ENCODE peak calls at places on chromosomes 11 and 22, in eight cellular contexts. One of them, this sample, is unnamed.

GRCh38 chr11:72352859-72353551 is 81.3 kb downstream of the CLPB start:
- DNase-seq in Kasumi-1: peak; percentile 18
- DNase-seq in NCI-H748 treated with DMSO at 0.1 percent for 48 hours: no peak
- DNase-seq in 8988T: no peak
- DNase-seq in stimulated activated CD4-positive, alpha-beta T cell treated with anti-CD3 and anti-CD28 coated beads, Interleukin-1b, Interleukin-23, amount 100 ng/mL, for 1 hour: no peak
- DNase-seq in tibial artery: no peak
- DNase-seq in activated T-helper 1 cell treated with Interleukin-2 at 50 U/mL for 16 hours: no peak
- DNase-seq in EH: peak; percentile 91
- DNase-seq in this sample: no peak

GRCh38 chr22:45127866-45128265 is 35.9 kb upstream of the NUP50 start:
- DNase-seq in activated T-helper 1 cell treated with Interleukin-2 at 50 U/mL for 16 hours: no peak
- DNase-seq in 8988T: no peak
- DNase-seq in Kasumi-1: no peak
- DNase-seq in EH: peak; percentile 92
- DNase-seq in stimulated activated CD4-positive, alpha-beta T cell treated with anti-CD3 and anti-CD28 coated beads, Interleukin-1b, Interleukin-23, amount 100 ng/mL, for 1 hour: no peak
- DNase-seq in tibial artery: no peak
- DNase-seq in NCI-H748 treated with DMSO at 0.1 percent for 48 hours: no peak
- DNase-seq in this sample: no peak

GRCh38 chr11:117437791-117438130 is 110.1 kb downstream of the CEP164 start:
- DNase-seq in Kasumi-1: no peak
- DNase-seq in EH: no peak
- DNase-seq in activated T-helper 1 cell treated with Interleukin-2 at 50 U/mL for 16 hours: no peak
- DNase-seq in 8988T: no peak
- DNase-seq in tibial artery: no peak
- DNase-seq in NCI-H748 treated with DMSO at 0.1 percent for 48 hours: no peak
- DNase-seq in stimulated activated CD4-positive, alpha-beta T cell treated with anti-CD3 and anti-CD28 coated beads, Interleukin-1b, Interleukin-23, amount 100 ng/mL, for 1 hour: no peak
- DNase-seq in this sample: no peak

GRCh38 chr11:3808846-3809623 is 675 bp downstream of the PGAP2 start:
- DNase-seq in stimulated activated CD4-positive, alpha-beta T cell treated with anti-CD3 and anti-CD28 coated beads, Interleukin-1b, Interleukin-23, amount 100 ng/mL, for 1 hour: no peak
- DNase-seq in NCI-H748 treated with DMSO at 0.1 percent for 48 hours: peak; percentile 21
- DNase-seq in Kasumi-1: peak; percentile 77
- DNase-seq in activated T-helper 1 cell treated with Interleukin-2 at 50 U/mL for 16 hours: peak; percentile 17
- DNase-seq in 8988T: peak; percentile 50
- DNase-seq in EH: peak; percentile 57
- DNase-seq in tibial artery: no peak
- DNase-seq in this sample: peak; percentile 35

GRCh38 chr11:504053-504993 is 2.7 kb downstream of the RNH1 start:
- DNase-seq in tibial artery: peak; percentile 65
- DNase-seq in 8988T: no peak
- DNase-seq in EH: peak; percentile 54
- DNase-seq in stimulated activated CD4-positive, alpha-beta T cell treated with anti-CD3 and anti-CD28 coated beads, Interleukin-1b, Interleukin-23, amount 100 ng/mL, for 1 hour: no peak
- DNase-seq in NCI-H748 treated with DMSO at 0.1 percent for 48 hours: no peak
- DNase-seq in activated T-helper 1 cell treated with Interleukin-2 at 50 U/mL for 16 hours: no peak
- DNase-seq in Kasumi-1: peak; percentile 69
- DNase-seq in this sample: no peak

GRCh38 chr22:48850658-48851287 is 976.9 kb downstream of the BRD1 start:
- DNase-seq in 8988T: no peak
- DNase-seq in EH: no peak
- DNase-seq in stimulated activated CD4-positive, alpha-beta T cell treated with anti-CD3 and anti-CD28 coated beads, Interleukin-1b, Interleukin-23, amount 100 ng/mL, for 1 hour: no peak
- DNase-seq in tibial artery: no peak
- DNase-seq in Kasumi-1: no peak
- DNase-seq in NCI-H748 treated with DMSO at 0.1 percent for 48 hours: no peak
- DNase-seq in activated T-helper 1 cell treated with Interleukin-2 at 50 U/mL for 16 hours: no peak
- DNase-seq in this sample: no peak

GRCh38 chr22:31279821-31280496 is 12.3 kb downstream of the PIK3IP1 start:
- DNase-seq in activated T-helper 1 cell treated with Interleukin-2 at 50 U/mL for 16 hours: no peak
- DNase-seq in NCI-H748 treated with DMSO at 0.1 percent for 48 hours: no peak
- DNase-seq in stimulated activated CD4-positive, alpha-beta T cell treated with anti-CD3 and anti-CD28 coated beads, Interleukin-1b, Interleukin-23, amount 100 ng/mL, for 1 hour: no peak
- DNase-seq in tibial artery: no peak
- DNase-seq in EH: no peak
- DNase-seq in Kasumi-1: no peak
- DNase-seq in 8988T: no peak
- DNase-seq in this sample: no peak

GRCh38 chr11:76671626-76672309 is 1.2 kb upstream of the LRRC32 start:
- DNase-seq in tibial artery: no peak
- DNase-seq in Kasumi-1: no peak
- DNase-seq in EH: no peak
- DNase-seq in stimulated activated CD4-positive, alpha-beta T cell treated with anti-CD3 and anti-CD28 coated beads, Interleukin-1b, Interleukin-23, amount 100 ng/mL, for 1 hour: no peak
- DNase-seq in NCI-H748 treated with DMSO at 0.1 percent for 48 hours: no peak
- DNase-seq in activated T-helper 1 cell treated with Interleukin-2 at 50 U/mL for 16 hours: no peak
- DNase-seq in 8988T: no peak
- DNase-seq in this sample: no peak

GRCh38 chr11:70270877-70271634 is 566 bp downstream of the PPFIA1 start:
- DNase-seq in EH: peak; percentile 76
- DNase-seq in Kasumi-1: peak; percentile 22
- DNase-seq in activated T-helper 1 cell treated with Interleukin-2 at 50 U/mL for 16 hours: peak; percentile 37
- DNase-seq in stimulated activated CD4-positive, alpha-beta T cell treated with anti-CD3 and anti-CD28 coated beads, Interleukin-1b, Interleukin-23, amount 100 ng/mL, for 1 hour: no peak
- DNase-seq in tibial artery: no peak
- DNase-seq in 8988T: peak; percentile 48
- DNase-seq in NCI-H748 treated with DMSO at 0.1 percent for 48 hours: no peak
- DNase-seq in this sample: peak; percentile 33

GRCh38 chr22:32805586-32805881 is 4.0 kb downstream of the TIMP3 start:
- DNase-seq in stimulated activated CD4-positive, alpha-beta T cell treated with anti-CD3 and anti-CD28 coated beads, Interleukin-1b, Interleukin-23, amount 100 ng/mL, for 1 hour: no peak
- DNase-seq in 8988T: no peak
- DNase-seq in EH: no peak
- DNase-seq in tibial artery: no peak
- DNase-seq in activated T-helper 1 cell treated with Interleukin-2 at 50 U/mL for 16 hours: no peak
- DNase-seq in NCI-H748 treated with DMSO at 0.1 percent for 48 hours: no peak
- DNase-seq in Kasumi-1: no peak
- DNase-seq in this sample: no peak

GRCh38 chr11:35526370-35526792 is 965 bp upstream of the PAMR1 start:
- DNase-seq in Kasumi-1: no peak
- DNase-seq in 8988T: no peak
- DNase-seq in NCI-H748 treated with DMSO at 0.1 percent for 48 hours: no peak
- DNase-seq in activated T-helper 1 cell treated with Interleukin-2 at 50 U/mL for 16 hours: no peak
- DNase-seq in tibial artery: no peak
- DNase-seq in stimulated activated CD4-positive, alpha-beta T cell treated with anti-CD3 and anti-CD28 coated beads, Interleukin-1b, Interleukin-23, amount 100 ng/mL, for 1 hour: no peak
- DNase-seq in EH: peak; percentile 39
- DNase-seq in this sample: no peak

GRCh38 chr22:29072193-29072978 is 449 bp upstream of the KREMEN1 start:
- DNase-seq in EH: peak; percentile 71
- DNase-seq in stimulated activated CD4-positive, alpha-beta T cell treated with anti-CD3 and anti-CD28 coated beads, Interleukin-1b, Interleukin-23, amount 100 ng/mL, for 1 hour: peak; percentile 61
- DNase-seq in 8988T: peak; percentile 76
- DNase-seq in tibial artery: peak; percentile 79
- DNase-seq in NCI-H748 treated with DMSO at 0.1 percent for 48 hours: peak; percentile 51
- DNase-seq in activated T-helper 1 cell treated with Interleukin-2 at 50 U/mL for 16 hours: peak; percentile 71
- DNase-seq in Kasumi-1: peak; percentile 55
- DNase-seq in this sample: peak; percentile 98

GRCh38 chr11:80083561-80083960 is 642.7 kb upstream of the TENM4 start:
- DNase-seq in 8988T: no peak
- DNase-seq in stimulated activated CD4-positive, alpha-beta T cell treated with anti-CD3 and anti-CD28 coated beads, Interleukin-1b, Interleukin-23, amount 100 ng/mL, for 1 hour: no peak
- DNase-seq in Kasumi-1: no peak
- DNase-seq in tibial artery: no peak
- DNase-seq in NCI-H748 treated with DMSO at 0.1 percent for 48 hours: no peak
- DNase-seq in activated T-helper 1 cell treated with Interleukin-2 at 50 U/mL for 16 hours: no peak
- DNase-seq in EH: peak; percentile 9
- DNase-seq in this sample: no peak

GRCh38 chr11:116589402-116589801 is 183.4 kb downstream of the BUD13 start:
- DNase-seq in activated T-helper 1 cell treated with Interleukin-2 at 50 U/mL for 16 hours: no peak
- DNase-seq in EH: no peak
- DNase-seq in Kasumi-1: no peak
- DNase-seq in 8988T: no peak
- DNase-seq in NCI-H748 treated with DMSO at 0.1 percent for 48 hours: no peak
- DNase-seq in tibial artery: no peak
- DNase-seq in stimulated activated CD4-positive, alpha-beta T cell treated with anti-CD3 and anti-CD28 coated beads, Interleukin-1b, Interleukin-23, amount 100 ng/mL, for 1 hour: no peak
- DNase-seq in this sample: no peak

GRCh38 chr11:11036185-11037161 is 178.6 kb upstream of the ZBED5 start:
- DNase-seq in NCI-H748 treated with DMSO at 0.1 percent for 48 hours: peak; percentile 61
- DNase-seq in tibial artery: no peak
- DNase-seq in Kasumi-1: peak; percentile 54
- DNase-seq in EH: peak; percentile 58
- DNase-seq in stimulated activated CD4-positive, alpha-beta T cell treated with anti-CD3 and anti-CD28 coated beads, Interleukin-1b, Interleukin-23, amount 100 ng/mL, for 1 hour: no peak
- DNase-seq in activated T-helper 1 cell treated with Interleukin-2 at 50 U/mL for 16 hours: no peak
- DNase-seq in 8988T: peak; percentile 27
- DNase-seq in this sample: no peak

GRCh38 chr11:57251491-57252104 is 14.5 kb upstream of the APLNR start:
- DNase-seq in EH: peak; percentile 60
- DNase-seq in NCI-H748 treated with DMSO at 0.1 percent for 48 hours: peak; percentile 5
- DNase-seq in 8988T: no peak
- DNase-seq in Kasumi-1: no peak
- DNase-seq in tibial artery: no peak
- DNase-seq in stimulated activated CD4-positive, alpha-beta T cell treated with anti-CD3 and anti-CD28 coated beads, Interleukin-1b, Interleukin-23, amount 100 ng/mL, for 1 hour: no peak
- DNase-seq in activated T-helper 1 cell treated with Interleukin-2 at 50 U/mL for 16 hours: no peak
- DNase-seq in this sample: no peak

GRCh38 chr22:44354288-44354687 is 41.5 kb upstream of the SHISAL1 start:
- DNase-seq in EH: no peak
- DNase-seq in NCI-H748 treated with DMSO at 0.1 percent for 48 hours: no peak
- DNase-seq in stimulated activated CD4-positive, alpha-beta T cell treated with anti-CD3 and anti-CD28 coated beads, Interleukin-1b, Interleukin-23, amount 100 ng/mL, for 1 hour: no peak
- DNase-seq in Kasumi-1: no peak
- DNase-seq in 8988T: no peak
- DNase-seq in activated T-helper 1 cell treated with Interleukin-2 at 50 U/mL for 16 hours: no peak
- DNase-seq in tibial artery: no peak
- DNase-seq in this sample: no peak

GRCh38 chr11:126375726-126376125 is 20.2 kb downstream of the ST3GAL4 start:
- DNase-seq in tibial artery: no peak
- DNase-seq in stimulated activated CD4-positive, alpha-beta T cell treated with anti-CD3 and anti-CD28 coated beads, Interleukin-1b, Interleukin-23, amount 100 ng/mL, for 1 hour: no peak
- DNase-seq in 8988T: no peak
- DNase-seq in activated T-helper 1 cell treated with Interleukin-2 at 50 U/mL for 16 hours: no peak
- DNase-seq in EH: peak; percentile 84
- DNase-seq in NCI-H748 treated with DMSO at 0.1 percent for 48 hours: no peak
- DNase-seq in Kasumi-1: no peak
- DNase-seq in this sample: no peak

This sample was measured in Peyer's patch.